ENCODE peak calls at places on chromosomes 11 and 22, in five cellular contexts. D, E, L, C and X are unnamed samples.

GRCh38 chr11:31926816-31927528 is 115.8 kb upstream of the PAX6 start:
- DNase-seq in D (no peak), E (no peak), L (no peak), C (no peak), X (no peak)

GRCh38 chr11:111465400-111465799 is 46.8 kb downstream of the BTG4 start:
- DNase-seq in D (peak; percentile 60), E (no peak), L (no peak), C (no peak), X (no peak)

GRCh38 chr11:82927264-82927880 is 25.8 kb downstream of the DDIAS start:
- DNase-seq in D (peak; percentile 51), E (peak; percentile 71), L (no peak), C (peak; percentile 11), X (no peak)

GRCh38 chr11:119676461-119677020 is 52.5 kb downstream of the NECTIN1 start:
- DNase-seq in D (peak; percentile 49), E (no peak), L (no peak), C (no peak), X (no peak)

GRCh38 chr11:10309163-10310093 is 4.6 kb downstream of the ADM start:
- DNase-seq in D (peak; percentile 68), E (no peak), L (peak; percentile 78), C (no peak), X (peak; percentile 63)

GRCh38 chr11:10779086-10779485 is 28.0 kb downstream of the CTR9 start:
- DNase-seq in D (no peak), E (no peak), L (no peak), C (no peak), X (no peak)

GRCh38 chr11:34727228-34727737 is 106.4 kb downstream of the EHF start:
- DNase-seq in D (no peak), E (no peak), L (no peak), C (no peak), X (no peak)

GRCh38 chr11:44954051-44954906 is 3.6 kb upstream of the TP53I11 start:
- DNase-seq in D (no peak), E (no peak), L (no peak), C (no peak), X (no peak)

GRCh38 chr11:117572671-117573070 is 224.3 kb downstream of the DSCAML1 start:
- DNase-seq in D (no peak), E (no peak), L (no peak), C (no peak), X (no peak)

GRCh38 chr11:83722392-83722791 is 436.2 kb upstream of the CCDC90B start:
- DNase-seq in D (no peak), E (no peak), L (no peak), C (no peak), X (no peak)

GRCh38 chr22:32106930-32107329 is 52.2 kb downstream of the C22orf42 start:
- DNase-seq in D (peak; percentile 17), E (no peak), L (no peak), C (no peak), X (no peak)

GRCh38 chr11:8792636-8793035 is 110.0 kb downstream of the RPL27A start:
- DNase-seq in D (no peak), E (no peak), L (no peak), C (no peak), X (no peak)

GRCh38 chr11:132913886-132914285 is 618.4 kb downstream of the OPCML start:
- DNase-seq in D (no peak), E (no peak), L (no peak), C (no peak), X (no peak)

GRCh38 chr22:28955817-28956216 is 72.4 kb downstream of the ZNRF3 start:
- DNase-seq in D (peak; percentile 33), E (peak; percentile 62), L (no peak), C (peak; percentile 59), X (no peak)

GRCh38 chr11:113373306-113373705 is 14.3 kb upstream of the ANKK1 start:
- DNase-seq in D (peak; percentile 80), E (no peak), L (no peak), C (no peak), X (no peak)

GRCh38 chr11:66766681-66767080 is 37.7 kb upstream of the SPTBN2 start:
- DNase-seq in D (no peak), E (no peak), L (no peak), C (no peak), X (no peak)

GRCh38 chr11:11324090-11324489 is 29.0 kb downstream of the CSNK2A3 start:
- DNase-seq in D (no peak), E (no peak), L (no peak), C (no peak), X (no peak)

GRCh38 chr22:46437990-46438389 is 99.4 kb downstream of the CELSR1 start:
- DNase-seq in D (no peak), E (no peak), L (no peak), C (no peak), X (no peak)

GRCh38 chr11:102377891-102378290 is 30.9 kb downstream of the BIRC2 start:
- DNase-seq in D (peak; percentile 6), E (no peak), L (no peak), C (no peak), X (no peak)

GRCh38 chr22:47918276-47918928 is 1156.0 kb downstream of the TBC1D22A start:
- DNase-seq in D (no peak), E (no peak), L (no peak), C (peak; percentile 13), X (no peak)

GRCh38 chr11:73310661-73311393 is 2.8 kb downstream of the ARHGEF17 start:
- DNase-seq in D (no peak), E (no peak), L (no peak), C (no peak), X (no peak)

GRCh38 chr11:10026514-10026913 is 267.5 kb downstream of the SBF2 start:
- DNase-seq in D (peak; percentile 54), E (no peak), L (no peak), C (no peak), X (no peak)

DNA sequence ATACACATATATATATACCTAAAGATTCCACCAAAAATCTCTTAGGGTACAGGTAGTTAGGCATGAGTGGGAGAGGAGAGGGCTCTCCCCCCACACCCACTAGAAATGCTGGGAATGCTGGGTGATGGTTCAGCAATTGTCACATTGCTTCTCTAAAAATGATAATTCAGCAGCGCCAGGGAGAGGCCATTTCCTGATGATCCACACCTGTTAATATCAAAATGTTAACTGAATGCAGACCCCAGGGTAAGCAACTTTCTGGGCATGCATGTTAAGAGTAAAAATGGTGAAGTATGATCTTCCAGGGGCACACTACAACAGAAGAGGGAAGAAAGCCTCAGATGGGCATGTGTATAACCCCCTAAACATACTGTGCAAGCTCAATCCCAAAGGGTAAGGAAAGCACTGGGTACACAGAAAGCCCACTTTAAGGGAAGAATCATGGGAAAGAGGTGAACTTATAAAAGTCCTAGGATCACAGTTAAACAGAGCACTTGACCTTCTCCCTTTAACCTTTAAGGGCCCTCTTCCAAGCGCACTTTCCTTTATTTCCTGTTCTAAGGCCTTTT is 67.6 kb upstream of the GNAZ start:
- DNase-seq in D (no peak), E (no peak), L (no peak), C (no peak), X (no peak)
- H3K27ac ChIP-seq in D (no peak overlapping the region), E (no peak overlapping the region), L (no peak overlapping the region), C (no peak overlapping the region), X (no peak overlapping the region)

GRCh38 chr11:86414032-86414431 is 39.3 kb downstream of the CCDC81 start:
- DNase-seq in D (no peak), E (no peak), L (no peak), C (no peak), X (no peak)
- H3K27ac ChIP-seq in D (no peak overlapping the region), E (no peak overlapping the region), L (no peak overlapping the region), C (no peak overlapping the region), X (no peak overlapping the region)

GRCh38 chr22:39501644-39502108 is 414 bp upstream of the MIEF1 start:
- DNase-seq in D (no peak), E (no peak), L (no peak), C (no peak), X (no peak)
- H3K27ac ChIP-seq in D (peak overlapping the region; percentile 62), E (peak overlapping the region; percentile 71), L (peak overlapping the region; percentile 87), C (peak overlapping the region; percentile 64), X (peak overlapping the region; percentile 92)

DNA sequence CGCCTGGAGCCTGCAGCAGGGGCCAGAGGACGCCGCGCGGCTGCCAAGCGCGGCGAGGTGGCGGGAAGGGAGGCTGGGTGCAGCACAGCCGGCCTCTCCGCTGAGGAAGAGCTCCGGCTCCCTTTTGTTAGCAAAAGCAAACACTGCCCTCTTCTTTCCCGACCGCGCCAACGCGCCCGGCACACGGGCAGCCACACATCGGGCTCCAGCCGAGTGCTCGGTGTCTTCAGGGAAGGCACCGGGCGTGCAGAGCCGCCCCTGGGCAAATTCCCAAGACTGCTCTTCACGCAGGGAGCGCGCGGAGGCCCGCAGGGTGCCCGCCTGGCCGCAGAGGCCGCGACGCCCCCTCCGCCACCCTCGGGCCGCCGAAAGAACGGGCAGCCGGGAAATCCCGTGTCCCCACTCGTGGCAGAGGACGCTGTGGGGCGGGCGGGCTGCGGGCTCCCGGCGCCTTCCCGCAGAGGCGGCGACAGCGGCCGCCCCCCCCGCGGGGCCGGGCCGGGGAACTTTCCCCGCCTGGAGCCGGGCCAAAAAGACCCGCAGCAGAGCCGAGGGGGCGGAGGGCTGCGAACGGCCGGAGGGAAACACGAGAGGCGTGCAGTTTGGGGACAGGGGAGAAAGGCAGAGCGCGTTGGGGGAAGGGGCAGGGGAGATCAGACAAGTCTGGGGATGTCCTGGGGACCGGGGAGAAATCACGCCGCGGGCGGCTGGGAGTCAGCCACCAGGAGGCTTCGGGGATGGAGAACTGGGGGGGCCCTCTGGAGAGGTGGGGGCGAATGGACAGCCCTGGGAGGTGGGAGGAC is 931 bp downstream of the CADM1 start:
- DNase-seq in D (peak; percentile 71), E (no peak), L (peak; percentile 90), C (no peak), X (peak; percentile 84)
- H3K27ac ChIP-seq in D (no peak overlapping the region), E (no peak overlapping the region), L (no peak overlapping the region), C (no peak overlapping the region), X (peak overlapping the region; percentile 97)

GRCh38 chr22:17922925-17923898 is 101.1 kb downstream of the MICAL3 start:
- DNase-seq in D (peak; percentile 97), E (no peak), L (no peak), C (no peak), X (no peak)
- H3K27ac ChIP-seq in D (peak overlapping the region; percentile 66), E (no peak overlapping the region), L (peak overlapping the region; percentile 82), C (no peak overlapping the region), X (no peak overlapping the region)

DNA sequence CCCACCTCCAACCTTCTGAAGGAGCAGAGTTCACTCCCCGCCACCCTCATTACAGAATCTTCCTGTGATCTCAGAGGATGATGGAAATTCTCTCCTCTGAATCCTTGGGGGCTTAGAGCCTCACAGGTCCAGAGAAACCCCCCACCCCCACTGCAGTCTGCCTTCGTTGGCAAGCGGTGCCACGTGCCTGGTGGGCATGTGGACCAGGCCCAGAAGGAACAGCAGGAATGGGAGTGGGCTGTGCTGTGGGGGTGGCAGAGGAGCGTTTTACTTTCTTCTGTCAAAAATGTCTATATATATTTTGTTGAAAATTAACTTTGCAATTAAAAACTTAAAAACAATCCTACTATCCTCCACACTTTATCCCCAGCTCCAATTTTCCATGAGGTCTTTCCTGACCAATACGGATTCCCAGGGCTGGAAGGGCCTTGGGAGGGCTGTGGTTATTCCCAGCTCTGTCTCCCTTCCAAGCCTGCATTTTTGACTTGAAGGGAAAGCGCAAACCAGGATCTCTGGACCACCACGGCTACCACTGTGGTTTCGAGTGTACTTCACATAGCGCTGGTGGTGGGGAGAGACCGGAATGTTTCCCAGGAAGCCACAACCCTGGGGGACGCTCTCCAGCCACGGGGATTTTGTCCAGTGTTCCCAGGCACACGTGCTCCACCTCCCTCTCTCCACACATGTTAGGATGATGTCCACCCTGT is 986 bp upstream of the NPTXR start:
- DNase-seq in D (peak; percentile 86), E (no peak), L (no peak), C (no peak), X (no peak)
- H3K27ac ChIP-seq in D (no peak overlapping the region), E (no peak overlapping the region), L (no peak overlapping the region), C (no peak overlapping the region), X (no peak overlapping the region)